ENCODE peak calls at places on chromosomes 16 and 17, in four cellular contexts. S is lung, N is testis, Q is psoas muscle. J is an unnamed sample.

GRCh38 chr17:30570596-30571265 is 93.5 kb downstream of the GOSR1 start:
- DNase-seq in S (no peak), N (no peak), Q (no peak), J (no peak)

GRCh38 chr17:4272213-4272975 is 8.6 kb upstream of the ANKFY1 start:
- DNase-seq in S (no peak), N (no peak), Q (no peak), J (no peak)

GRCh38 chr16:56950881-56951771 is 10.6 kb upstream of the CETP start:
- DNase-seq in S (peak), N (peak), Q (no peak), J (peak)

GRCh38 chr16:84827131-84827574 is 7.4 kb downstream of the CRISPLD2 start:
- DNase-seq in S (no peak), N (no peak), Q (no peak), J (peak)

GRCh38 chr17:77889866-77890760 is 68.4 kb upstream of the TNRC6C start:
- DNase-seq in S (no peak), N (no peak), Q (no peak), J (no peak)

GRCh38 chr16:58652741-58653140 is 23.1 kb upstream of the CNOT1 start:
- DNase-seq in S (no peak), N (peak), Q (no peak), J (peak)

GRCh38 chr17:59707971-59708425 is 544 bp downstream of the VMP1 start:
- DNase-seq in S (no peak), N (no peak), Q (no peak), J (no peak)

GRCh38 chr17:77423589-77424451 is 283.1 kb downstream of the SEC14L1 start:
- DNase-seq in S (peak), N (peak), Q (peak), J (peak)

GRCh38 chr17:27290916-27291598 is 2.9 kb upstream of the WSB1 start:
- DNase-seq in S (no peak), N (no peak), Q (no peak), J (no peak)

GRCh38 chr17:44102845-44103622 is 20.4 kb downstream of the HDAC5 start:
- DNase-seq in S (no peak), N (no peak), Q (no peak), J (no peak)

GRCh38 chr17:78573955-78574354 is 3.2 kb downstream of the DNAH17 start:
- DNase-seq in S (no peak), N (no peak), Q (no peak), J (no peak)

GRCh38 chr16:80459331-80459777 is 81.4 kb upstream of the DYNLRB2 start:
- DNase-seq in S (no peak), N (peak), Q (no peak), J (peak)

GRCh38 chr16:89815639-89816348 is 653 bp downstream of the FANCA start:
- DNase-seq in S (no peak), N (no peak), Q (no peak), J (no peak)

GRCh38 chr16:67013823-67014640 is 14.9 kb upstream of the CBFB start:
- DNase-seq in S (peak), N (peak), Q (peak), J (peak)

GRCh38 chr17:80592243-80592642 is 47.6 kb downstream of the RPTOR start:
- DNase-seq in S (no peak), N (no peak), Q (no peak), J (no peak)

GRCh38 chr16:49543315-49543946 is 169.8 kb downstream of the C16orf78 start:
- DNase-seq in S (no peak), N (no peak), Q (peak), J (no peak)

GRCh38 chr17:77429985-77430752 is 289.4 kb downstream of the SEC14L1 start:
- DNase-seq in S (peak), N (peak), Q (peak), J (peak)

GRCh38 chr16:55272787-55273186 is 51.2 kb upstream of the IRX6 start:
- DNase-seq in S (peak), N (no peak), Q (no peak), J (no peak)

DNA sequence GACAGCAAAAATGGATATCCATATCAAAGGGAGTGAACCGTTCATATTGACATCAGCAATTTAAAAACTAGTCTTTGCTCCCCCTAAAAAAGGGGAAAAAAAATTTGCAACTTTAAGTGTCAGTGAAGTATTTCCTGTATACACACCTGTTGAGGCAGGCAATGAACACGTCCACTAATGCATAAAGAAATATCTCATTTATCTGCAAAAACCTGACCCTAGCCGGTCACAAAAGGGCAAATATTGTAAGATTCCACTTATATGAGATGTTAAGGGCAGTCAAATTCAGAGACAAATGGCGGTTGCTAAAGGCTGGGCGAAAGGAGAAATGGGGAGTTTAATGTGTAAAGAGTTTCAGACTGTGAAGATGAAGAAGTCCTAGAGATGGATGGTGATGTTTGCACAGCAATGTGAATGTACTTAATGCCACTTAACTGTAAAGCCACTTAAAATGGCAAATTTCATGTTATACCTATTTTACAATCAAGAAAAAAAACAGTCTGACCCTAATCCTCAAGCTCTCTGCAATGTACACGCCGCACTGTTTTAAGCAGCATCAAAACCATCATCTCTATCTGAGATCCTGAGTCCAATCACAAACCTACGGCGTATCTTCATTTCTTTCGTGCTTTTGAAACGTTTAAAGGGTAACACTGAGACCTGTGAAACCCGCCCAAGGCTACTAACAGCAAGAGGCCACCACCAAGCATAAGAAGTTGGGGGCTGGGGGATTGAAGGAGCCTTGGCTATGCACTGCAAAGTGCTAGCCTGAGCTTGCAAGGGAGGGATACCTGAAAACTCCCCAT is 1.1 kb downstream of the PARN start:
- DNase-seq in S (no peak), N (no peak), Q (no peak), J (peak)
- H3K4me3 ChIP-seq in S (peak), N (peak), Q (peak), J (peak)

GRCh38 chr17:75633484-75634375 is 496 bp downstream of the SMIM5 start:
- DNase-seq in S (peak), N (peak), Q (peak), J (peak)
- TF ChIP-seq CTCF in S (no peak), N (peak), Q (peak), J (peak)

GRCh38 chr16:62036807-62037135 is 533 bp upstream of the CDH8 start:
- DNase-seq in S (no peak), N (no peak), Q (no peak), J (no peak)
- H3K4me3 ChIP-seq in S (no peak), N (no peak), Q (no peak), J (no peak)

GRCh38 chr16:16093625-16094332 is 129.5 kb downstream of the ABCC6 start:
- DNase-seq in S (no peak), N (no peak), Q (no peak), J (no peak)

GRCh38 chr16:16096858-16097213 is 126.5 kb downstream of the ABCC6 start:
- DNase-seq in S (no peak), N (no peak), Q (no peak), J (no peak)

GRCh38 chr16:16095646-16096045 is 127.6 kb downstream of the ABCC6 start:
- DNase-seq in S (no peak), N (no peak), Q (no peak), J (peak)

GRCh38 chr16:16099320-16099719 is 124.0 kb downstream of the ABCC6 start:
- DNase-seq in S (no peak), N (no peak), Q (no peak), J (no peak)

GRCh38 chr16:16096161-16096857 is 127.0 kb downstream of the ABCC6 start:
- DNase-seq in S (peak), N (peak), Q (peak), J (peak)
- TF ChIP-seq CTCF in S (no peak), N (no peak), Q (no peak), J (peak)

DNA sequence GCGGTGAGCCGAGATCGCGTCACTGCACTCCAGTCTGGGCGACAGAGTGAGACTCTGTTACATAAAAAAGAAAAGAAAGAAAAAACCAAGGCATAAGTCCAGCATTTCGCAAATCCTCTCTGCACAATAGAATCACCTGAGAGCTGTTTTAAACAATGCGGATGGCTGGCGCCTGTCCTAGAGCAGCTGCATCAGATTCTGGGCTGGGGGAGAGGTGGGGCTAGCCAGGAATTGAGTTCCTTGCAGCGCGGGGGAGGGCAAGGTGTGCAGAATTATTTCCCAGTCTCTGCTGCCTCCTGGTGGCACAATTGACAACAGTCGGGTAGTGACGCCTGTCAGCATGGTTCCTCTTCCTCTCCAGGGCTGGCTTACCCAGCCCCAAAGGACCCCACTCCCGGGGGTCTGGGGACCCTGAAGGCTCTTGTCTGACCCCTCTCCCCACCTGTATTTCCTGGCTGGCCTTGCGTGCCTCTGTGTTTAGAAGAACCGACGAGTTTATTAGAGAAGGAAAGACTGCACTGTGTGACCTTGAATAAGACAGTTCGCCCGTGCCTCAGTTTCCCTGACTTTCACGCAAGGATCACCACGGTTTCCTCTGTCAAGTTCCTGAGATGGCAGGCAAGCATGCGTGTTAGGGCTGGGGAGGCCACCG is 41.1 kb upstream of the PLCG2 start:
- DNase-seq in S (peak), N (peak), Q (peak), J (peak)
- H3K4me3 ChIP-seq in S (no peak), N (no peak), Q (no peak), J (peak)

GRCh38 chr17:82901836-82902235 is 62.0 kb upstream of the ZNF750 start:
- DNase-seq in S (no peak), N (no peak), Q (no peak), J (no peak)

GRCh38 chr17:82905130-82905529 is 65.3 kb upstream of the ZNF750 start:
- DNase-seq in S (no peak), N (no peak), Q (no peak), J (no peak)

GRCh38 chr17:82901356-82901755 is 61.5 kb upstream of the ZNF750 start:
- DNase-seq in S (no peak), N (no peak), Q (no peak), J (no peak)

GRCh38 chr17:82900741-82901140 is 60.9 kb upstream of the ZNF750 start:
- DNase-seq in S (no peak), N (no peak), Q (no peak), J (no peak)

DNA sequence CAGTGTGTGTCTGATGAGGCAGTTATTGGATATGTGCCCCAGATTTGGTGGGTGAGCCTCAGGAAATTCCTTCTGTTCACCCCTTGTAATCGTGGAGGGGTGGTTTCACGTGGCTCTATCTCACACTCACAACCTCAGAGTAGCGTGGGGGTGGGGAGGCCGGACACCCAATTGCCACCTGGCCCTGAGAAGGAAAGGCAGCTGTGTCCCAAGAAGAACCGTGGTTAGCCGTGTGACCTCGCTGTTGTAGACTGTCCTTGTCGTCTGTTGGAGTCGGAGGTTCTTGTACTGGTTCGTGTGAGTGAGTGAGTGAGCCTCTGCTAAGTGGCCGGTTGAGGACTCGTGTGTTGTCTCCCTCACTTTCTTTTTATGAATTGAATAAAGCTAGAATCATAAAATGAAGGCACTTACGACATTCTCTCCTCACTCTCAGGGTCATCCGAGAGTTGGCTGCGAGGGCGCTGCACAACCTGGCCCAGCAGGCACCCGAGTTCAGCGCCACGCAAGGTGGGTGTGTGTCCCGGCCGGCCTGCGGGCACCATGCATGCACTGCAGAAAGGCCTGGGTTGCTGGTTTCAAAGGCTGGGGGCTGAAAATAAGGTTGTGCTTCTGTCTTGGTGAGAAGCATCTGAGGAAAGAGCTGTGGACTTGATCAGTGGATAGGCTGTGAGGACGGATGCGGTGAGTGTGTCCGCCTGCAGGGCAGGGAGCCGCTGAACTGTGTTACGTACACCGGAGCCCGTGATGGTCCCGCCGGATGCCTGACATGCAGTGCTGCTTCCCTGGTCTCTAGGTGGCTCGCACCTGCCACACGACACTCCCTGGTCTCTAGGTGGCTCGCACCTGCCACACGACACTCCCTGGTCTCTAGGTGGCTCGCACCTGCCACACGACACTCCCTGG is 63.4 kb upstream of the ZNF750 start:
- DNase-seq in S (no peak), N (no peak), Q (no peak), J (no peak)
- TF ChIP-seq CTCF in S (no peak), N (no peak), Q (no peak), J (no peak)

GRCh38 chr17:8338806-8339205 is 834 bp upstream of the ODF4 start:
- DNase-seq in S (no peak), N (no peak), Q (no peak), J (no peak)

GRCh38 chr17:8341456-8341855 is 1.8 kb downstream of the ODF4 start:
- DNase-seq in S (no peak), N (no peak), Q (no peak), J (no peak)

GRCh38 chr17:8333281-8333680 is 6.4 kb upstream of the ODF4 start:
- DNase-seq in S (no peak), N (no peak), Q (no peak), J (no peak)

GRCh38 chr17:8339540-8339939 is at the start of gene ODF4:
- DNase-seq in S (no peak), N (no peak), Q (no peak), J (no peak)

DNA sequence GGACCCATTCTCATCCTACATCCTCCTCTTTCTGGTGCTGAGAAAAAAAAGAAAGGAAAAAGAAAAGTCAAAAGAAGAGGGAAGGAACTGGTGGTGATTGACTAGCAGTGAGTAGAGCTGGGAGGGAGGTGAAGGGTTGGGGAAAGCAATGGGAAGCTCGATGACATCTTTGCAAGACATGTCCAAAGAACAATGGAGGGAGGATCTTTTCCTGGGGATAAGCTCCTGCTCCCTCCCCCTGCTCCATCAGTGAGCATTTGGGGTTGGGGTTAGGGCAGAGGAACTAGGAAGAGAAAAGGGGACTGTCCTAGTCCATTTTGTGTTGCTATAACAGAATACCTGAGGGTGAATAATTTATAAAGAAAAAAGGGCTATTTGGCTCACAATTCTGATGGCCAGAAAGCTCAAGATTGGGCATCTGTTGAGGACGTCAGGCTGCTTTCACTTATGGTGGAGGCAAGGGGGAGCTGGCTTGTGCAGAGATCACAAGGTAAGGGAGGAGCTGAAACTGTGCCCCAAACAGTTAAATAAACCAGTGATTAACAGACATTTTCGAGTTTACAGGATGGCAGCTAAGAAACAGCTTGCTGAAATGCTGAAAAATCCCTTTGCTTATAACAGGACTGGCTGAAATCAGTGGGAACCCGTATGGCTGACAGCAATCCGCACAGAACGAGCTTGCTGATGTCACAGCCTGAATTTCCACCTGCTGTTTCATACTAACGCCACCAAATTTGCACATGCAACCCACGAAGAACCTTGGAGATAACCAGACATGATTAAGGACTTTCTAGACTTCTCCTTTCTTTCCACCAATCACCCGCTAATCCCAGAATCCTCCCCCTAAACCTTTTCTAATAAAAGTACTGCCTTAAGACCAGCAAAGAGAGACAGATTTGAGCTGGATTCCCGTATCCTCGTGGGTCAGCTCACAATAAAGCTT is 1.6 kb upstream of the ODF4 start:
- DNase-seq in S (no peak), N (no peak), Q (no peak), J (peak)
- H3K4me3 ChIP-seq in S (no peak), N (no peak), Q (no peak), J (no peak)

GRCh38 chr17:74015316-74015715 is 188.2 kb upstream of the RPL38 start:
- DNase-seq in S (no peak), N (no peak), Q (no peak), J (no peak)

GRCh38 chr17:74012465-74012864 is 191.0 kb upstream of the RPL38 start:
- DNase-seq in S (no peak), N (no peak), Q (no peak), J (no peak)

GRCh38 chr17:74010903-74011302 is 192.6 kb upstream of the RPL38 start:
- DNase-seq in S (no peak), N (no peak), Q (no peak), J (no peak)

GRCh38 chr17:74008196-74008595 is 195.3 kb upstream of the RPL38 start:
- DNase-seq in S (no peak), N (no peak), Q (no peak), J (no peak)

DNA sequence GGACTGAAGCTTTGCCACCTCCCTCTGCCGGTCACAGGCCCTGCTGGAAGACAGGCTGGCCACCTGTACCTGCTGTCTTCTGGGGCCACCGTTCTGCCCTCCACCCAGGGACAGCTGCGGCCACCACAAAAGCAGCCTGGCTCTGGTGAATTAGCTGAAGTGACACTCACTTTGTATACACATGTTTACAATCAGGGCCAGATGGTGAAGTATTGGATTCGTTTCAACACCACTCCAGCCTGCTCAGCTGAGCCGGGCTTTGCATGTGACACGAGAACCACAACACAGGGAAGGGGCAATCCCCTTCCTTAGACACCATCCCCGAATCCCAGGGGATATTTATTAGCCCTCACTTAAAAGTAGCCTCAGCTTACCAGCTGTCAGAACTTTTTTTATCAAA is 191.5 kb upstream of the RPL38 start:
- DNase-seq in S (no peak), N (no peak), Q (no peak), J (no peak)
- TF ChIP-seq CTCF in S (no peak), N (no peak), Q (no peak), J (no peak)